ENCODE peak calls at places on chromosome 12, in nine cellular contexts. R, J, S, O, C, Q, K, H and B are unnamed samples.

GRCh38 chr12:83793616-83794015 is 1106.9 kb downstream of the TMTC2 start:
- DNase-seq in Q (no peak), K (no peak), H (peak), J (no peak), R (no peak), C (no peak), O (no peak), S (no peak), B (no peak)

GRCh38 chr12:101802486-101802885 is 28.3 kb downstream of the GNPTAB start:
- DNase-seq in J (no peak), O (no peak), S (no peak), H (no peak), C (no peak), Q (no peak), R (no peak), K (no peak), B (no peak)

GRCh38 chr12:40198601-40199000 is 26.2 kb upstream of the LRRK2 start:
- DNase-seq in K (no peak), S (no peak), O (no peak), C (no peak), R (no peak), J (no peak), H (no peak), Q (no peak), B (peak)

GRCh38 chr12:32896438-32897275 is at the start of gene PKP2:
- DNase-seq in J (peak), H (no peak), K (no peak), C (peak), S (peak), R (peak), O (no peak), Q (no peak), B (peak)

GRCh38 chr12:116694653-116695463 is 43.0 kb downstream of the SPRING1 start:
- DNase-seq in C (no peak), J (no peak), K (no peak), Q (no peak), O (no peak), S (no peak), H (no peak), R (no peak), B (no peak)

GRCh38 chr12:85092814-85093370 is 56.7 kb downstream of the LRRIQ1 start:
- DNase-seq in H (no peak), Q (no peak), K (no peak), C (no peak), R (no peak), J (no peak), O (no peak), S (no peak), B (no peak)

GRCh38 chr12:132044661-132045412 is 95.1 kb downstream of the EP400 start:
- DNase-seq in C (no peak), J (no peak), H (no peak), Q (no peak), R (no peak), O (no peak), K (no peak), S (no peak), B (no peak)

GRCh38 chr12:62382526-62382925 is 84.1 kb upstream of the MON2 start:
- DNase-seq in S (no peak), J (no peak), O (no peak), Q (no peak), R (no peak), C (no peak), K (no peak), H (no peak), B (no peak)

GRCh38 chr12:115000038-115000437 is 316.1 kb upstream of the TBX3 start:
- DNase-seq in Q (no peak), O (no peak), R (no peak), J (no peak), K (no peak), H (peak), S (no peak), C (no peak), B (no peak)

GRCh38 chr12:91986084-91986483 is 159.6 kb downstream of the BTG1 start:
- DNase-seq in C (no peak), K (no peak), O (no peak), S (no peak), J (no peak), R (no peak), Q (no peak), H (peak), B (peak)

GRCh38 chr12:70353780-70354640 is 12.1 kb upstream of the KCNMB4 start:
- DNase-seq in K (no peak), C (no peak), R (no peak), J (no peak), H (no peak), Q (no peak), O (peak), S (no peak), B (no peak)

GRCh38 chr12:132314035-132314434 is 15.4 kb downstream of the GALNT9 start:
- DNase-seq in J (no peak), H (no peak), K (no peak), C (no peak), O (no peak), R (no peak), S (no peak), Q (no peak), B (no peak)

GRCh38 chr12:2259368-2259767 is 206.6 kb downstream of the CACNA1C start:
- DNase-seq in J (no peak), R (no peak), O (no peak), K (no peak), S (no peak), H (no peak), C (no peak), Q (no peak), B (no peak)

GRCh38 chr12:67669217-67669924 is 20.8 kb downstream of the DYRK2 start:
- DNase-seq in O (no peak), R (no peak), K (no peak), H (no peak), S (no peak), Q (no peak), J (no peak), C (no peak), B (no peak)